ENCODE peak calls at places on chromosomes 1 and 21, in ten cellular contexts. Z is stimulated activated CD4-positive, alpha-beta T cell treated with anti-CD3 and anti-CD28 coated beads, TNF-alpha, amount 100 ng/mL, for 1 hour; X is H7; M is EL; U is DMS153; W is cerebellar nuclear complex; V is effector CD4-positive, alpha-beta T cell; G is NCI-H774; F is WTC11; H is activated CD4-positive, alpha-beta T cell treated with anti-CD3 and anti-CD28 coated beads, Interleukin-2, amount 50 U/mL, for 1 hour. B is an unnamed sample.

GRCh38 chr1:183735069-183735860 is 69.7 kb upstream of the RGL1 start:
- DNase-seq in Z (no peak), X (no peak), M (no peak), U (no peak), W (no peak), V (no peak), G (no peak), F (no peak), H (no peak), B (no peak)

GRCh38 chr1:201346337-201346939 is 31.0 kb downstream of the TNNT2 start:
- DNase-seq in Z (no peak), X (peak), M (peak), U (peak), W (no peak), V (no peak), G (peak), F (peak), H (no peak), B (peak)

GRCh38 chr1:19348441-19349198 is 36.5 kb downstream of the SLC66A1 start:
- DNase-seq in Z (no peak), X (no peak), M (no peak), U (no peak), W (no peak), V (no peak), G (no peak), F (no peak), H (no peak), B (no peak)

GRCh38 chr1:36542024-36542961 is 59.6 kb upstream of the CSF3R start:
- DNase-seq in Z (no peak), X (no peak), M (no peak), U (peak), W (no peak), V (no peak), G (no peak), F (no peak), H (no peak), B (no peak)

GRCh38 chr1:165403835-165404482 is 41.0 kb downstream of the RXRG start:
- DNase-seq in Z (no peak), X (peak), M (peak), U (peak), W (no peak), V (no peak), G (peak), F (peak), H (peak), B (peak)

GRCh38 chr1:225462714-225463574 is 35.1 kb upstream of the LBR start:
- DNase-seq in Z (no peak), X (no peak), M (no peak), U (peak), W (peak), V (no peak), G (peak), F (no peak), H (no peak), B (no peak)

GRCh38 chr1:16387201-16388185 is 20.5 kb downstream of the SZRD1 start:
- DNase-seq in Z (no peak), X (no peak), M (no peak), U (no peak), W (no peak), V (no peak), G (no peak), F (no peak), H (no peak), B (no peak)

GRCh38 chr1:9850442-9851162 is 26.8 kb upstream of the CLSTN1 start:
- DNase-seq in Z (no peak), X (peak), M (no peak), U (no peak), W (no peak), V (no peak), G (no peak), F (peak), H (no peak), B (no peak)

GRCh38 chr1:35611655-35612054 is 29.7 kb downstream of the PSMB2 start:
- DNase-seq in Z (no peak), X (no peak), M (no peak), U (no peak), W (no peak), V (no peak), G (no peak), F (no peak), H (no peak), B (no peak)

GRCh38 chr21:44483288-44484237 is 28.3 kb downstream of the LRRC3 start:
- DNase-seq in Z (no peak), X (no peak), M (no peak), U (no peak), W (no peak), V (no peak), G (no peak), F (no peak), H (no peak), B (no peak)

GRCh38 chr1:1901641-1902294 is 10.9 kb upstream of the GNB1 start:
- DNase-seq in Z (no peak), X (no peak), M (no peak), U (no peak), W (no peak), V (no peak), G (no peak), F (no peak), H (no peak), B (no peak)

GRCh38 chr1:84164567-84165021 is 20.5 kb downstream of the PRKACB start:
- DNase-seq in Z (no peak), X (no peak), M (no peak), U (no peak), W (no peak), V (no peak), G (peak), F (no peak), H (no peak), B (peak)

GRCh38 chr1:52574594-52574993 is 21.7 kb upstream of the TUT4 start:
- DNase-seq in Z (no peak), X (no peak), M (peak), U (no peak), W (no peak), V (no peak), G (no peak), F (no peak), H (no peak), B (no peak)

GRCh38 chr1:149926296-149926695 is 1.3 kb downstream of the SF3B4 start:
- DNase-seq in Z (no peak), X (no peak), M (no peak), U (no peak), W (no peak), V (no peak), G (no peak), F (no peak), H (no peak), B (no peak)

GRCh38 chr1:108010581-108010980 is 45.6 kb upstream of the VAV3 start:
- DNase-seq in Z (no peak), X (no peak), M (no peak), U (no peak), W (no peak), V (no peak), G (no peak), F (no peak), H (no peak), B (no peak)

GRCh38 chr1:40432644-40433385 is 17.5 kb upstream of the ZFP69B start:
- DNase-seq in Z (no peak), X (no peak), M (no peak), U (no peak), W (no peak), V (no peak), G (no peak), F (no peak), H (no peak), B (no peak)

GRCh38 chr1:64231153-64231552 is 27.7 kb downstream of the UBE2U start:
- DNase-seq in Z (no peak), X (no peak), M (no peak), U (peak), W (no peak), V (no peak), G (peak), F (no peak), H (no peak), B (peak)

GRCh38 chr1:61301824-61302652 is 219.7 kb downstream of the NFIA start:
- DNase-seq in Z (no peak), X (no peak), M (peak), U (no peak), W (no peak), V (no peak), G (no peak), F (no peak), H (no peak), B (no peak)

GRCh38 chr1:163876546-163876945 is 554.8 kb downstream of the NUF2 start:
- DNase-seq in Z (no peak), X (no peak), M (no peak), U (no peak), W (no peak), V (no peak), G (no peak), F (no peak), H (no peak), B (no peak)

GRCh38 chr1:147247656-147248238 is 5.3 kb downstream of the CHD1L start:
- DNase-seq in Z (no peak), X (no peak), M (no peak), U (no peak), W (no peak), V (no peak), G (no peak), F (no peak), H (no peak), B (no peak)

B was measured in NCI-H526.